ENCODE peak calls at places on chromosome 13, in seven cellular contexts. One of them, this sample, is unnamed.

GRCh38 chr13:51271008-51271407 is 48.8 kb downstream of the FAM124A start:
- DNase-seq in HEK293T: no peak
- DNase-seq in NCI-H1105 treated with DMSO at 0.1 percent for 48 hours: no peak
- DNase-seq in EH: no peak
- DNase-seq in psoas muscle: no peak
- DNase-seq in OCI-M1: no peak
- DNase-seq in anterior cingulate cortex: no peak
- DNase-seq in this sample: no peak

GRCh38 chr13:97211357-97211756 is 10.8 kb upstream of the MBNL2 start:
- DNase-seq in NCI-H1105 treated with DMSO at 0.1 percent for 48 hours: no peak
- DNase-seq in EH: peak
- DNase-seq in OCI-M1: no peak
- DNase-seq in anterior cingulate cortex: no peak
- DNase-seq in HEK293T: no peak
- DNase-seq in psoas muscle: no peak
- DNase-seq in this sample: no peak

GRCh38 chr13:19596960-19597361 is 35.6 kb upstream of the TPTE2 start:
- DNase-seq in psoas muscle: no peak
- DNase-seq in anterior cingulate cortex: no peak
- DNase-seq in EH: peak
- DNase-seq in HEK293T: no peak
- DNase-seq in OCI-M1: peak
- DNase-seq in NCI-H1105 treated with DMSO at 0.1 percent for 48 hours: no peak
- DNase-seq in this sample: no peak

GRCh38 chr13:34561033-34561432 is 381.0 kb upstream of the NBEA start:
- DNase-seq in NCI-H1105 treated with DMSO at 0.1 percent for 48 hours: no peak
- DNase-seq in HEK293T: no peak
- DNase-seq in anterior cingulate cortex: peak
- DNase-seq in EH: no peak
- DNase-seq in OCI-M1: no peak
- DNase-seq in psoas muscle: no peak
- DNase-seq in this sample: no peak

GRCh38 chr13:113493315-113493951 is 2.9 kb upstream of the DCUN1D2 start:
- DNase-seq in OCI-M1: peak
- DNase-seq in NCI-H1105 treated with DMSO at 0.1 percent for 48 hours: peak
- DNase-seq in anterior cingulate cortex: no peak
- DNase-seq in psoas muscle: no peak
- DNase-seq in HEK293T: peak
- DNase-seq in EH: peak
- DNase-seq in this sample: no peak

GRCh38 chr13:24682353-24682752 is 2.1 kb downstream of the ATP12A start:
- DNase-seq in HEK293T: no peak
- DNase-seq in OCI-M1: no peak
- DNase-seq in psoas muscle: no peak
- DNase-seq in EH: no peak
- DNase-seq in anterior cingulate cortex: no peak
- DNase-seq in NCI-H1105 treated with DMSO at 0.1 percent for 48 hours: no peak
- DNase-seq in this sample: no peak

GRCh38 chr13:86946734-86947133 is 724.4 kb upstream of the SLITRK5 start:
- DNase-seq in EH: no peak
- DNase-seq in anterior cingulate cortex: no peak
- DNase-seq in psoas muscle: no peak
- DNase-seq in NCI-H1105 treated with DMSO at 0.1 percent for 48 hours: no peak
- DNase-seq in HEK293T: peak
- DNase-seq in OCI-M1: peak
- DNase-seq in this sample: no peak

GRCh38 chr13:51600703-51601102 is 16.4 kb downstream of the WDFY2 start:
- DNase-seq in anterior cingulate cortex: no peak
- DNase-seq in OCI-M1: no peak
- DNase-seq in psoas muscle: no peak
- DNase-seq in HEK293T: no peak
- DNase-seq in NCI-H1105 treated with DMSO at 0.1 percent for 48 hours: no peak
- DNase-seq in EH: no peak
- DNase-seq in this sample: no peak

GRCh38 chr13:94595006-94595942 is 678 bp downstream of the TGDS start:
- DNase-seq in NCI-H1105 treated with DMSO at 0.1 percent for 48 hours: no peak
- DNase-seq in anterior cingulate cortex: no peak
- DNase-seq in EH: peak
- DNase-seq in HEK293T: peak
- DNase-seq in OCI-M1: peak
- DNase-seq in psoas muscle: no peak
- DNase-seq in this sample: peak

GRCh38 chr13:82817133-82817532 is 1065.1 kb downstream of the SLITRK1 start:
- DNase-seq in psoas muscle: no peak
- DNase-seq in EH: no peak
- DNase-seq in anterior cingulate cortex: no peak
- DNase-seq in NCI-H1105 treated with DMSO at 0.1 percent for 48 hours: no peak
- DNase-seq in HEK293T: no peak
- DNase-seq in OCI-M1: no peak
- DNase-seq in this sample: no peak

GRCh38 chr13:22915442-22916082 is 265.2 kb upstream of the SGCG start:
- DNase-seq in EH: peak
- DNase-seq in psoas muscle: peak
- DNase-seq in HEK293T: peak
- DNase-seq in anterior cingulate cortex: peak
- DNase-seq in NCI-H1105 treated with DMSO at 0.1 percent for 48 hours: peak
- DNase-seq in OCI-M1: peak
- DNase-seq in this sample: peak

GRCh38 chr13:65638572-65639168 is 1591.5 kb downstream of the PCDH9 start:
- DNase-seq in EH: peak
- DNase-seq in psoas muscle: no peak
- DNase-seq in OCI-M1: peak
- DNase-seq in anterior cingulate cortex: no peak
- DNase-seq in NCI-H1105 treated with DMSO at 0.1 percent for 48 hours: peak
- DNase-seq in HEK293T: peak
- DNase-seq in this sample: peak

GRCh38 chr13:32199168-32199567 is 116.0 kb downstream of the ZAR1L start:
- DNase-seq in psoas muscle: no peak
- DNase-seq in OCI-M1: no peak
- DNase-seq in EH: no peak
- DNase-seq in anterior cingulate cortex: no peak
- DNase-seq in HEK293T: no peak
- DNase-seq in NCI-H1105 treated with DMSO at 0.1 percent for 48 hours: no peak
- DNase-seq in this sample: no peak

This sample was measured in NCI-H1092 treated with DMSO at 0.1 percent for 48 hours.